ENCODE peak calls at places on chromosome 20, in eight cellular contexts. One of them, this sample, is unnamed.

GRCh38 chr20:17624551-17625245 is 54.8 kb downstream of the DSTN start:
- DNase-seq in breast epithelium: no peak
- DNase-seq in left lung: peak
- DNase-seq in right cardiac atrium: peak
- DNase-seq in CD4-positive, alpha-beta memory T cell: no peak
- DNase-seq in prostate gland: no peak
- DNase-seq in ovary: peak
- DNase-seq in RWPE1: no peak
- DNase-seq in this sample: no peak

GRCh38 chr20:57847104-57847503 is 137.3 kb upstream of the PMEPA1 start:
- DNase-seq in ovary: no peak
- DNase-seq in RWPE1: no peak
- DNase-seq in right cardiac atrium: no peak
- DNase-seq in CD4-positive, alpha-beta memory T cell: no peak
- DNase-seq in breast epithelium: no peak
- DNase-seq in left lung: no peak
- DNase-seq in prostate gland: no peak
- DNase-seq in this sample: no peak

GRCh38 chr20:11331096-11331495 is 586.6 kb upstream of the BTBD3 start:
- DNase-seq in breast epithelium: no peak
- DNase-seq in RWPE1: no peak
- DNase-seq in left lung: no peak
- DNase-seq in ovary: no peak
- DNase-seq in prostate gland: no peak
- DNase-seq in CD4-positive, alpha-beta memory T cell: no peak
- DNase-seq in right cardiac atrium: no peak
- DNase-seq in this sample: no peak

GRCh38 chr20:10861619-10862018 is 187.8 kb upstream of the JAG1 start:
- DNase-seq in left lung: no peak
- DNase-seq in breast epithelium: no peak
- DNase-seq in ovary: no peak
- DNase-seq in CD4-positive, alpha-beta memory T cell: no peak
- DNase-seq in right cardiac atrium: no peak
- DNase-seq in prostate gland: peak
- DNase-seq in RWPE1: peak
- DNase-seq in this sample: no peak

GRCh38 chr20:58447733-58448391 is 58.8 kb downstream of the VAPB start:
- DNase-seq in prostate gland: peak
- DNase-seq in right cardiac atrium: no peak
- DNase-seq in ovary: no peak
- DNase-seq in left lung: no peak
- DNase-seq in RWPE1: peak
- DNase-seq in CD4-positive, alpha-beta memory T cell: peak
- DNase-seq in breast epithelium: no peak
- DNase-seq in this sample: no peak

GRCh38 chr20:25042531-25043498 is 15.1 kb downstream of the ACSS1 start:
- DNase-seq in RWPE1: no peak
- DNase-seq in CD4-positive, alpha-beta memory T cell: peak
- DNase-seq in breast epithelium: no peak
- DNase-seq in prostate gland: no peak
- DNase-seq in left lung: peak
- DNase-seq in ovary: no peak
- DNase-seq in right cardiac atrium: peak
- DNase-seq in this sample: no peak

GRCh38 chr20:44805335-44805734 is 5.0 kb downstream of the RIMS4 start:
- DNase-seq in RWPE1: no peak
- DNase-seq in ovary: no peak
- DNase-seq in right cardiac atrium: no peak
- DNase-seq in prostate gland: no peak
- DNase-seq in breast epithelium: no peak
- DNase-seq in left lung: no peak
- DNase-seq in CD4-positive, alpha-beta memory T cell: no peak
- DNase-seq in this sample: no peak

GRCh38 chr20:23362392-23363256 is 642 bp downstream of the GZF1 start:
- DNase-seq in RWPE1: no peak
- DNase-seq in right cardiac atrium: peak
- DNase-seq in left lung: no peak
- DNase-seq in breast epithelium: peak
- DNase-seq in ovary: peak
- DNase-seq in CD4-positive, alpha-beta memory T cell: peak
- DNase-seq in prostate gland: peak
- DNase-seq in this sample: no peak

GRCh38 chr20:12321746-12322145 is 404.1 kb downstream of the BTBD3 start:
- DNase-seq in prostate gland: no peak
- DNase-seq in left lung: no peak
- DNase-seq in CD4-positive, alpha-beta memory T cell: no peak
- DNase-seq in RWPE1: no peak
- DNase-seq in right cardiac atrium: peak
- DNase-seq in breast epithelium: no peak
- DNase-seq in ovary: no peak
- DNase-seq in this sample: no peak

GRCh38 chr20:1474817-1475603 is 8.4 kb upstream of the NSFL1C start:
- DNase-seq in breast epithelium: no peak
- DNase-seq in right cardiac atrium: no peak
- DNase-seq in prostate gland: no peak
- DNase-seq in ovary: no peak
- DNase-seq in left lung: no peak
- DNase-seq in RWPE1: peak
- DNase-seq in CD4-positive, alpha-beta memory T cell: no peak
- DNase-seq in this sample: no peak

GRCh38 chr20:7492257-7492656 is 448.0 kb downstream of the HAO1 start:
- DNase-seq in left lung: no peak
- DNase-seq in ovary: no peak
- DNase-seq in breast epithelium: no peak
- DNase-seq in right cardiac atrium: no peak
- DNase-seq in prostate gland: no peak
- DNase-seq in RWPE1: no peak
- DNase-seq in CD4-positive, alpha-beta memory T cell: no peak
- DNase-seq in this sample: no peak

GRCh38 chr20:25399038-25399430 is 8.4 kb upstream of the ABHD12 start:
- DNase-seq in ovary: peak
- DNase-seq in left lung: no peak
- DNase-seq in CD4-positive, alpha-beta memory T cell: no peak
- DNase-seq in right cardiac atrium: no peak
- DNase-seq in RWPE1: peak
- DNase-seq in breast epithelium: peak
- DNase-seq in prostate gland: peak
- DNase-seq in this sample: no peak

GRCh38 chr20:16387661-16388060 is 185.6 kb downstream of the KIF16B start:
- DNase-seq in right cardiac atrium: no peak
- DNase-seq in prostate gland: no peak
- DNase-seq in ovary: no peak
- DNase-seq in CD4-positive, alpha-beta memory T cell: no peak
- DNase-seq in breast epithelium: no peak
- DNase-seq in RWPE1: no peak
- DNase-seq in left lung: no peak
- DNase-seq in this sample: no peak

GRCh38 chr20:58883243-58883691 is 30.8 kb downstream of the GNAS start:
- DNase-seq in left lung: no peak
- DNase-seq in right cardiac atrium: no peak
- DNase-seq in RWPE1: no peak
- DNase-seq in CD4-positive, alpha-beta memory T cell: no peak
- DNase-seq in ovary: no peak
- DNase-seq in prostate gland: no peak
- DNase-seq in breast epithelium: no peak
- DNase-seq in this sample: no peak

GRCh38 chr20:25296094-25297093 is 48.5 kb downstream of the PYGB start:
- DNase-seq in prostate gland: no peak
- DNase-seq in breast epithelium: no peak
- DNase-seq in RWPE1: no peak
- DNase-seq in ovary: no peak
- DNase-seq in right cardiac atrium: peak
- DNase-seq in left lung: no peak
- DNase-seq in CD4-positive, alpha-beta memory T cell: peak
- DNase-seq in this sample: peak

GRCh38 chr20:20782747-20783146 is 70.3 kb upstream of the RALGAPA2 start:
- DNase-seq in prostate gland: no peak
- DNase-seq in CD4-positive, alpha-beta memory T cell: no peak
- DNase-seq in RWPE1: no peak
- DNase-seq in ovary: no peak
- DNase-seq in left lung: no peak
- DNase-seq in breast epithelium: no peak
- DNase-seq in right cardiac atrium: no peak
- DNase-seq in this sample: no peak

GRCh38 chr20:41145821-41146620 is 8.7 kb downstream of the PLCG1 start:
- DNase-seq in RWPE1: no peak
- DNase-seq in CD4-positive, alpha-beta memory T cell: peak
- DNase-seq in ovary: no peak
- DNase-seq in left lung: no peak
- DNase-seq in right cardiac atrium: peak
- DNase-seq in prostate gland: peak
- DNase-seq in breast epithelium: no peak
- DNase-seq in this sample: no peak

DNA sequence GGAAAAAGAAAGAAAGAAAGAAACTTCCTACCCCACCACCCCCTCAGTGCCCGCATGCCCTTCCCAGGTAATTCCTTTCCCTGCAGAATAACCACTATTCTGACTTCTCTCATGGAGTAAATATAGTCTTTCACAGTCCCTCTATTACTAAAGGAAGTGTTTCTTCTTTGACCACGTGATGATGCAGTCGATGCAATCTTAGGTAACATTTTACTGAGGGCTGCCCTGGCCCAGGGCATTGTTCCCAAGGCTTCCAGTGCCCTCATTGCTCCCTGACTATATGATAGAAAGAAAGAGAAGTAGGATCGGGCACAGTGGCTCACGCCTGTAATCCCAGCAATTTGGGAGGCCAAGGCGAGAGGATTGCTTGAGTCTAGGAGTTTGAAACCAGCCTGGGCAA is 29.1 kb downstream of the ARHGAP40 start:
- DNase-seq in breast epithelium: no peak
- DNase-seq in CD4-positive, alpha-beta memory T cell: no peak
- DNase-seq in left lung: no peak
- DNase-seq in prostate gland: no peak
- DNase-seq in right cardiac atrium: no peak
- DNase-seq in RWPE1: no peak
- DNase-seq in ovary: no peak
- DNase-seq in this sample: no peak
- H3K27ac ChIP-seq in breast epithelium: no peak
- H3K27ac ChIP-seq in CD4-positive, alpha-beta memory T cell: no peak
- H3K27ac ChIP-seq in left lung: no peak
- H3K27ac ChIP-seq in prostate gland: no peak
- H3K27ac ChIP-seq in right cardiac atrium: no peak
- H3K27ac ChIP-seq in RWPE1: no peak
- H3K27ac ChIP-seq in ovary: no peak
- H3K27ac ChIP-seq in this sample: no peak

DNA sequence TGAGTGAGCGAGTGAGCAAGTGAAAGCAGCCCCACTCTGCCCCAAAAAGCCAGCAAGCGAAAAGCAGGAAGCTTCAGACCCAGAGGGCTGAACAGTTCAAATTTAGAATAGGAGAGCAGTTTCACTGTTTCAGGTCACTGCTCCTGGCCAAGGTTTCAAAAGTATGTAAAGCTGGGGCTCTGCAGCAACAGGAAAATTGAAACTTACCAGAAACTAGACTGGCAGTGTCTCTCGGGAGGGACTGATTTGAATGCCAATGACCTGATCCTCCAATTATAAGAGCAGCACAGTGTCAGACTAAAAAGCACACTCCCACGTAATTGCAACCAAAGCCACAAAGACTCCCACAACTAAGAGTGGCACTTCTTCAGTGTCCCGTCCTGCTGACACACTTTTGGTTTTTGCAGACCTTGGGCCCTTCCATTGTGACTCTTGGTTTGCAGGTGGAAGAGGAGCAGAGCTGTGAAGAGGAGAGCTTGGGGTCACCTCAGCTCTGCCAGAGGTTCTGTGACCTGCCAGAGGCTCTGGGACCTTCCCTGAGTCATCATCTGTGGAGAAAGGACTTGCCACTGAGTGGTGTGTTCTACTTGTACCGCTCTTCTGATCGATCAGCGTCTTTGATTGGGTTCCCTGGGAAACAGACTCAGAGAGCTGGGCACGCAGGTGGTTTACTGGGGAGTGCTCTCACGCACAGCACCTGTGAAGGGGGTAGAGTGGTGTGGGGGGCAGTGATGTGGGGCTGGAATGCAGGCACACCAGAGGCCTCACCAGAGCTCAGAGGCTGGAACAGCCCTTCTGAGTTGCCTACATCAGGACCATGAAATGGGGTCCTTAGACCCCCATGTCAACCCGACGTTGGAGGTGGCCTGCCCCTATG is 52.7 kb upstream of the PTGIS start:
- DNase-seq in breast epithelium: no peak
- DNase-seq in prostate gland: no peak
- DNase-seq in RWPE1: no peak
- DNase-seq in left lung: no peak
- DNase-seq in CD4-positive, alpha-beta memory T cell: no peak
- DNase-seq in right cardiac atrium: no peak
- DNase-seq in ovary: no peak
- DNase-seq in this sample: no peak
- H3K27ac ChIP-seq in breast epithelium: peak
- H3K27ac ChIP-seq in prostate gland: no peak
- H3K27ac ChIP-seq in RWPE1: no peak
- H3K27ac ChIP-seq in left lung: no peak
- H3K27ac ChIP-seq in CD4-positive, alpha-beta memory T cell: no peak
- H3K27ac ChIP-seq in right cardiac atrium: no peak
- H3K27ac ChIP-seq in ovary: no peak
- H3K27ac ChIP-seq in this sample: no peak

DNA sequence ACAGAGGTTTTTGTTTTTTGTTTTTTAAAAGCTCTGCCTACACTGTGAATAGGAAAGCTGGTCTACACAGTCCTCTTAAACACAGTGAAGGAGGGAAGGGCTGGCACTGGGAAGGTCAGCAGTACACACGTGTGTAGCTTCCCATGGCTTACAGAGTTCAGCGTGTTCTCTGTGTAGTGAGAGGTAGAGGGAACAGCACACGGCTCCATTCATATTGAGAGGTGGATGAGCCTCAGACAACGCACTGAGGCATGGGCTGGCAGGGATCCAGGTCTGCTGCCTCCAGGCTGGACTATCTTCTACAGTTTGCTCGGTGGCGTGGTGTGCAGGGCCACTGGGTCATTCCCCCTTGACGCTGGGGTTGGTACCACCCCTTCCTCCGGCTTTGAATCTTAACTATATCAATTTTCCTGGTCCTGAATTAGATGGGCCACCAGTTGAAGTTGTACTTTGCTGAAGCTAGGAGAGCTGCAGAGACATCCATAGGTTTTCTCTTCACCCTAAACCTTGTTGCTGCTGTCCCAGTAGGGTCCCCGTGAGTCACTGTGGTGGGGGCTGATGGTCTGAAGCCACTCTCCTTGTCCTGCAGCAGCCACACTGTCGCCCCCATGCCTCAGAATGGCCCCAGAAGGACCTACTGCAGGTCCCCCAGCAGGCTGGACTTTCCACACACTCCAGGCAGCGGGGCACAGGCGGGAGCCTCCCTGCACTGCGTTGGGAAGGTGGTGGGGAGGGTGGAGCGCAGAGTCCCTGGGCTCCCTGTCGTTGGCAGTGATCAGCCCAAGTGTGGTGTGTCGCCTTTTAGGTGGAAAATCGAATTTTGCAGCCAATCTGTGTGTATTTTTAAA is 2.0 kb downstream of the ARFGAP1 start:
- DNase-seq in right cardiac atrium: peak
- DNase-seq in left lung: no peak
- DNase-seq in CD4-positive, alpha-beta memory T cell: no peak
- DNase-seq in prostate gland: no peak
- DNase-seq in RWPE1: no peak
- DNase-seq in ovary: no peak
- DNase-seq in breast epithelium: no peak
- DNase-seq in this sample: no peak
- H3K27ac ChIP-seq in right cardiac atrium: no peak
- H3K27ac ChIP-seq in left lung: no peak
- H3K27ac ChIP-seq in CD4-positive, alpha-beta memory T cell: no peak
- H3K27ac ChIP-seq in prostate gland: no peak
- H3K27ac ChIP-seq in RWPE1: peak
- H3K27ac ChIP-seq in ovary: no peak
- H3K27ac ChIP-seq in breast epithelium: no peak
- H3K27ac ChIP-seq in this sample: no peak

GRCh38 chr20:18802012-18802634 is 11.5 kb upstream of the SCP2D1 start:
- DNase-seq in ovary: no peak
- DNase-seq in prostate gland: no peak
- DNase-seq in RWPE1: no peak
- DNase-seq in right cardiac atrium: no peak
- DNase-seq in CD4-positive, alpha-beta memory T cell: no peak
- DNase-seq in left lung: no peak
- DNase-seq in breast epithelium: no peak
- DNase-seq in this sample: no peak
- H3K27ac ChIP-seq in ovary: no peak
- H3K27ac ChIP-seq in prostate gland: no peak
- H3K27ac ChIP-seq in RWPE1: no peak
- H3K27ac ChIP-seq in right cardiac atrium: no peak
- H3K27ac ChIP-seq in CD4-positive, alpha-beta memory T cell: no peak
- H3K27ac ChIP-seq in left lung: no peak
- H3K27ac ChIP-seq in breast epithelium: no peak
- H3K27ac ChIP-seq in this sample: no peak

This sample was measured in substantia nigra.